ENCODE peak calls at places on chromosomes 4 and X, in nine cellular contexts. K is fibroblast of pulmonary artery, Z is pancreas, W is stomach, U is AG04449, A is fibroblast of villous mesenchyme, H is HCT116, D is choroid plexus epithelial cell, I is endodermal cell. J is an unnamed sample.

GRCh38 chr4:38663801-38664703 is at the start of gene KLF3:
- DNase-seq in K (peak; percentile 94), A (peak; percentile 93), Z (peak; percentile 94), I (peak; percentile 94), H (peak; percentile 52), U (peak; percentile 24), D (peak; percentile 91), W (peak; percentile 96), J (peak; percentile 93)

GRCh38 chrX:101231080-101231479 is 11.5 kb downstream of the DRP2 start:
- DNase-seq in D (no peak), W (no peak), H (no peak), I (no peak), Z (no peak), K (no peak), U (no peak), A (no peak), J (no peak)

GRCh38 chr4:42306221-42307109 is 90.8 kb upstream of the SHISA3 start:
- DNase-seq in U (no peak), W (no peak), D (no peak), A (no peak), I (peak; percentile 6), K (peak; percentile 19), H (no peak), Z (no peak), J (no peak)

GRCh38 chr4:72383439-72383838 is 185.6 kb downstream of the ADAMTS3 start:
- DNase-seq in H (no peak), W (no peak), A (peak; percentile 5), Z (no peak), U (no peak), K (no peak), I (no peak), D (peak; percentile 43), J (no peak)

GRCh38 chr4:141797966-141798365 is 161.6 kb downstream of the IL15 start:
- DNase-seq in K (peak; percentile 12), A (no peak), D (no peak), H (no peak), U (no peak), Z (no peak), I (no peak), W (no peak), J (no peak)

GRCh38 chr4:183392377-183392776 is 52.1 kb upstream of the CDKN2AIP start:
- DNase-seq in K (no peak), W (no peak), I (no peak), U (no peak), H (no peak), A (no peak), Z (no peak), D (no peak), J (no peak)

GRCh38 chr4:155639674-155640529 is 26.7 kb upstream of the GUCY1A1 start:
- DNase-seq in H (no peak), D (peak; percentile 3), A (no peak), K (no peak), W (no peak), Z (no peak), U (no peak), I (no peak), J (no peak)

GRCh38 chrX:10014462-10015373 is 47.6 kb downstream of the CLDN34 start:
- DNase-seq in Z (peak; percentile 83), D (peak; percentile 91), I (peak; percentile 90), U (no peak), H (peak; percentile 37), A (peak; percentile 91), K (peak; percentile 92), W (peak; percentile 87), J (peak; percentile 91)

GRCh38 chr4:8280876-8281440 is 11.4 kb downstream of the HTRA3 start:
- DNase-seq in D (no peak), W (no peak), I (no peak), Z (no peak), K (no peak), A (no peak), U (no peak), H (no peak), J (no peak)

GRCh38 chr4:101033986-101034385 is 313.3 kb downstream of the PPP3CA start:
- DNase-seq in K (no peak), H (no peak), U (no peak), I (peak; percentile 72), Z (no peak), D (no peak), W (no peak), A (no peak), J (no peak)
- TF ChIP-seq CTCF in K (no peak), H (peak; percentile 57), U (no peak), I (peak; percentile 72), Z (no peak), D (no peak), W (no peak), A (peak; percentile 4), J (no peak)

GRCh38 chr4:89329280-89329679 is 21.7 kb upstream of the GPRIN3 start:
- DNase-seq in Z (no peak), A (no peak), K (no peak), W (no peak), U (no peak), D (no peak), H (no peak), I (no peak), J (no peak)

GRCh38 chr4:89319756-89320155 is 12.2 kb upstream of the GPRIN3 start:
- DNase-seq in H (no peak), A (no peak), I (no peak), Z (no peak), K (no peak), W (no peak), D (no peak), U (no peak), J (no peak)

DNA sequence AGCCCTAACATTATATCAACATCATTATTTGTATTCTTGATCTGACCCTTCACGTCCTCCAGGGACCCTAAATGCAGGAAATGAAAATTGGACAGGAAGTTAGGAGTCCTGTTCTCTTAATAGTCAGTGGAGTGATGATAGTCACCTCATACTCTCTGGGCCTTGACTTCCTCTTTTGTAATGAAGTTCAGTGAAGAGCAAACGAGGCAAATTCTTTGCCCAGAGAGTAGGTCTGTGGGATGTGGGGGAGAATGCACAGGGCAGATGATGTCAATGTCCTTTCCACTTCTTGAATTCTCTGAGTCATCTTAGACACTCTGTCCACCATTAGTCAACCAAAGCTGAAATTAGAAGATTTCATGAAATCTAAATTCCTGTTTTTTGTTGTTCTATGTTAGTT is 17.1 kb upstream of the GPRIN3 start:
- DNase-seq in H (no peak), Z (no peak), U (no peak), I (no peak), K (peak; percentile 67), W (no peak), D (peak; percentile 67), A (peak; percentile 52), J (peak; percentile 25)
- H3K4me3 ChIP-seq in H (no peak overlapping the region), Z (no peak overlapping the region), U (no peak overlapping the region), I (no peak overlapping the region), K (no peak overlapping the region), W (no peak overlapping the region), D (no peak overlapping the region), A (no peak overlapping the region), J (no peak overlapping the region)

GRCh38 chr4:47945930-47946726 is 31.7 kb upstream of the NFXL1 start:
- DNase-seq in H (no peak), W (no peak), K (no peak), A (no peak), I (no peak), U (no peak), Z (no peak), D (peak; percentile 9), J (no peak)
- TF ChIP-seq CTCF in H (peak; percentile 35), W (no peak), K (peak; percentile 9), A (peak; percentile 29), I (peak; percentile 67), U (no peak), Z (no peak), D (peak; percentile 44), J (no peak)

GRCh38 chr4:168362025-168362401 is 43.5 kb upstream of the DDX60 start:
- DNase-seq in D (no peak), U (no peak), I (no peak), W (no peak), K (no peak), Z (no peak), A (no peak), H (no peak), J (no peak)

GRCh38 chr4:168361365-168362024 is 42.9 kb upstream of the DDX60 start:
- DNase-seq in A (no peak), K (no peak), U (no peak), W (no peak), Z (no peak), I (no peak), H (no peak), D (no peak), J (no peak)

GRCh38 chr4:168357941-168358340 is 39.4 kb upstream of the DDX60 start:
- DNase-seq in I (no peak), H (no peak), D (no peak), W (no peak), K (no peak), U (no peak), A (no peak), Z (no peak), J (no peak)

DNA sequence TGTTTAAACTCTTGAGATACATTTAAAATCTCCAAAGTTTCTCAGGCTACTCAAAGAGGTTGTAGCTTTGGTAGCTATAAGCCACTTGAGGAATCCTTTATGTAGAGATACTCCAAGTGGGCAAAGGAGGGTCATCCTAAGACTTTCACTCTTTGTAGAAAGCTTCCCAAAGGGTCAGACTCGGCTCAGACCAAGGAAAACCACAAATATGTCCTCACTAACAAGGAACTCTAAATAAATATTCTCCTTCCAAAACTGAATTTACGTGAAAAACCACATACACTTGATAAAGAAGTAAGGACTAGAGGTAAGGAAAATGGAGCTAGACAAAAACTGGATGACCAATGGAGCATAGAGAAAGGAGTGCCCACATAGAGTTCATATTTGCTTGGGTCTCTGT is 41.7 kb upstream of the DDX60 start:
- DNase-seq in I (no peak), A (peak; percentile 26), K (no peak), Z (no peak), W (no peak), D (peak; percentile 18), U (no peak), H (no peak), J (no peak)
- H3K4me3 ChIP-seq in I (no peak overlapping the region), A (no peak overlapping the region), K (no peak overlapping the region), Z (no peak overlapping the region), W (no peak overlapping the region), D (no peak overlapping the region), U (no peak overlapping the region), H (no peak overlapping the region), J (no peak overlapping the region)

GRCh38 chr4:48016141-48017107 is at the start of the genes CNGA1 and NIPAL1:
- DNase-seq in H (peak; percentile 63), Z (peak; percentile 86), W (peak; percentile 90), I (peak; percentile 97), U (no peak), K (peak; percentile 69), A (peak; percentile 38), D (peak; percentile 58), J (peak; percentile 12)
- TF ChIP-seq CTCF in H (peak; percentile 42), Z (no peak), W (no peak), I (peak; percentile 66), U (peak; percentile 54), K (peak; percentile 53), A (peak; percentile 55), D (peak; percentile 74), J (peak; percentile 41)

DNA sequence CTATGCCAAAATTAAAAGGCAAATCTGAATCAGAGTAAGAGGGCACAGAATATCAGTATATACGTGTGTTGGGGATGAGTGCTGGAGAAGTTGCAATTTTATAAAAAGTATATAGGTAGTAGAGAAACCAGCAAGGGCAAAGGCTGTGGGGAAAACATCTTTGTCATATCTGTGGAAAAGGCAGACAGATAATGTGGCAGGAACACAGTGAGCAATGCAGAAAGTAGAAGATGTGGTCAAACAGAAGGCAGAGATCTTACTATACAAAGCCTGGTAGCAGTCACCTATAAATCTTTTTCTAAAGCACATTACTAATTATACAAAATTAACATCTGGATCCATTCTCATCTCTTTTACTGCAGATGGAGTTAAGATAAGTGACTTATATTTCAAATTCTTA is 152.6 kb downstream of the ANTXR2 start:
- DNase-seq in U (no peak), K (no peak), Z (no peak), A (no peak), W (no peak), D (no peak), I (no peak), H (no peak), J (no peak)
- H3K4me3 ChIP-seq in U (no peak overlapping the region), K (no peak overlapping the region), Z (no peak overlapping the region), A (no peak overlapping the region), W (no peak overlapping the region), D (no peak overlapping the region), I (no peak overlapping the region), H (no peak overlapping the region), J (no peak overlapping the region)

J was measured in AG10803.